ENCODE peak calls at places on chromosomes 12 and 14, in six cellular contexts. C is NCI-H526, G is nephron progenitor cell, J is activated gamma-delta T cell treated with Interleukin-2 at 50 U/mL for 16 hours, F is T-helper 2 cell, R is lung. Y is an unnamed sample.

GRCh38 chr12:123387508-123388217 is 3.7 kb downstream of the KMT5A start:
- DNase-seq in C (peak; percentile 38), G (peak; percentile 12), J (no peak), F (no peak), R (no peak), Y (no peak)

GRCh38 chr12:108214486-108214885 is 85.4 kb downstream of the WSCD2 start:
- DNase-seq in C (no peak), G (peak; percentile 91), J (no peak), F (no peak), R (no peak), Y (no peak)

GRCh38 chr14:94460631-94461416 is 8.2 kb upstream of the SERPINA11 start:
- DNase-seq in C (no peak), G (no peak), J (no peak), F (no peak), R (no peak), Y (no peak)

GRCh38 chr12:120625557-120626419 is 14.6 kb upstream of the CABP1 start:
- DNase-seq in C (peak; percentile 7), G (no peak), J (no peak), F (no peak), R (no peak), Y (no peak)

GRCh38 chr12:113700943-113701342 is 229.3 kb upstream of the LHX5 start:
- DNase-seq in C (no peak), G (no peak), J (no peak), F (no peak), R (no peak), Y (no peak)

GRCh38 chr14:105862581-105863239 is 336.3 kb downstream of the TMEM121 start:
- DNase-seq in C (no peak), G (no peak), J (no peak), F (no peak), R (no peak), Y (no peak)

GRCh38 chr12:95762123-95762785 is 28.3 kb downstream of the NTN4 start:
- DNase-seq in C (no peak), G (no peak), J (no peak), F (no peak), R (no peak), Y (no peak)

GRCh38 chr14:59986556-59987059 is 66.7 kb downstream of the LRRC9 start:
- DNase-seq in C (no peak), G (no peak), J (no peak), F (no peak), R (no peak), Y (no peak)

GRCh38 chr14:74804219-74804825 is 41.2 kb downstream of the YLPM1 start:
- DNase-seq in C (peak; percentile 33), G (no peak), J (peak; percentile 19), F (no peak), R (no peak), Y (peak; percentile 7)

GRCh38 chr14:105247715-105248367 is 492 bp upstream of the BTBD6 start:
- DNase-seq in C (peak; percentile 47), G (no peak), J (no peak), F (no peak), R (no peak), Y (no peak)

GRCh38 chr14:96195441-96196081 is 9.1 kb upstream of the BDKRB2 start:
- DNase-seq in C (no peak), G (no peak), J (no peak), F (no peak), R (no peak), Y (no peak)

GRCh38 chr12:76855266-76855665 is 23.6 kb downstream of the CSRP2 start:
- DNase-seq in C (no peak), G (no peak), J (no peak), F (no peak), R (no peak), Y (no peak)

GRCh38 chr12:30457621-30458289 is 237.9 kb downstream of the IPO8 start:
- DNase-seq in C (peak; percentile 35), G (no peak), J (no peak), F (no peak), R (no peak), Y (no peak)

GRCh38 chr14:91350813-91351507 is 66.7 kb downstream of the CCDC88C start:
- DNase-seq in C (no peak), G (no peak), J (peak; percentile 42), F (no peak), R (no peak), Y (no peak)

GRCh38 chr14:72666610-72667009 is 227.3 kb downstream of the DPF3 start:
- DNase-seq in C (no peak), G (no peak), J (no peak), F (no peak), R (no peak), Y (no peak)

GRCh38 chr14:96501383-96501745 is 818 bp upstream of the PAPOLA start:
- DNase-seq in C (peak; percentile 46), G (no peak), J (no peak), F (no peak), R (no peak), Y (no peak)

Y was measured in CD4-positive, alpha-beta T cell.